ENCODE peak calls at places on chromosomes 3 and 15, in six cellular contexts. U is RWPE1, S is SK-N-SH, W is lung, X is left lung, G is GM12878. L is an unnamed sample.

GRCh38 chr3:127226451-127226850 is 33.5 kb downstream of the PRR23E start:
- DNase-seq in U (peak), S (no peak), W (no peak), X (no peak), G (no peak), L (no peak)

GRCh38 chr15:100786901-100787566 is 92.6 kb upstream of the ALDH1A3 start:
- DNase-seq in U (no peak), S (no peak), W (peak), X (no peak), G (no peak), L (no peak)

GRCh38 chr15:93614446-93615104 is 525.6 kb upstream of the RGMA start:
- DNase-seq in U (no peak), S (no peak), W (no peak), X (no peak), G (no peak), L (no peak)

GRCh38 chr15:63939531-63940130 is 105.9 kb upstream of the HERC1 start:
- DNase-seq in U (no peak), S (no peak), W (no peak), X (no peak), G (peak), L (no peak)

GRCh38 chr15:100055821-100056220 is 286.0 kb downstream of the ADAMTS17 start:
- DNase-seq in U (no peak), S (no peak), W (no peak), X (no peak), G (no peak), L (no peak)

GRCh38 chr15:96046620-96047240 is 283.8 kb upstream of the NR2F2 start:
- DNase-seq in U (no peak), S (no peak), W (no peak), X (no peak), G (no peak), L (no peak)

GRCh38 chr15:83571820-83572707 is 81.9 kb upstream of the ADAMTSL3 start:
- DNase-seq in U (peak), S (peak), W (no peak), X (no peak), G (no peak), L (no peak)

GRCh38 chr15:92707880-92708551 is 52.4 kb upstream of the FAM174B start:
- DNase-seq in U (no peak), S (no peak), W (no peak), X (no peak), G (no peak), L (no peak)

GRCh38 chr3:31532587-31533168 is at the start of gene STT3B:
- DNase-seq in U (peak), S (peak), W (peak), X (peak), G (peak), L (peak)

GRCh38 chr15:60744826-60745225 is 265.9 kb upstream of the ICE2 start:
- DNase-seq in U (no peak), S (no peak), W (no peak), X (no peak), G (no peak), L (no peak)

GRCh38 chr3:2150576-2150975 is 51.9 kb downstream of the CNTN4 start:
- DNase-seq in U (no peak), S (no peak), W (no peak), X (no peak), G (no peak), L (no peak)

GRCh38 chr3:140091143-140091542 is 156.2 kb downstream of the CLSTN2 start:
- DNase-seq in U (no peak), S (no peak), W (no peak), X (no peak), G (no peak), L (no peak)

GRCh38 chr3:192866804-192867203 is 50.9 kb downstream of the MB21D2 start:
- DNase-seq in U (no peak), S (no peak), W (no peak), X (no peak), G (no peak), L (no peak)

GRCh38 chr3:192864943-192865342 is 52.7 kb downstream of the MB21D2 start:
- DNase-seq in U (no peak), S (no peak), W (no peak), X (no peak), G (no peak), L (no peak)

GRCh38 chr3:192870785-192871184 is 46.9 kb downstream of the MB21D2 start:
- DNase-seq in U (no peak), S (no peak), W (no peak), X (no peak), G (no peak), L (no peak)

GRCh38 chr3:192867645-192868044 is 50.0 kb downstream of the MB21D2 start:
- DNase-seq in U (no peak), S (no peak), W (no peak), X (no peak), G (no peak), L (no peak)

DNA sequence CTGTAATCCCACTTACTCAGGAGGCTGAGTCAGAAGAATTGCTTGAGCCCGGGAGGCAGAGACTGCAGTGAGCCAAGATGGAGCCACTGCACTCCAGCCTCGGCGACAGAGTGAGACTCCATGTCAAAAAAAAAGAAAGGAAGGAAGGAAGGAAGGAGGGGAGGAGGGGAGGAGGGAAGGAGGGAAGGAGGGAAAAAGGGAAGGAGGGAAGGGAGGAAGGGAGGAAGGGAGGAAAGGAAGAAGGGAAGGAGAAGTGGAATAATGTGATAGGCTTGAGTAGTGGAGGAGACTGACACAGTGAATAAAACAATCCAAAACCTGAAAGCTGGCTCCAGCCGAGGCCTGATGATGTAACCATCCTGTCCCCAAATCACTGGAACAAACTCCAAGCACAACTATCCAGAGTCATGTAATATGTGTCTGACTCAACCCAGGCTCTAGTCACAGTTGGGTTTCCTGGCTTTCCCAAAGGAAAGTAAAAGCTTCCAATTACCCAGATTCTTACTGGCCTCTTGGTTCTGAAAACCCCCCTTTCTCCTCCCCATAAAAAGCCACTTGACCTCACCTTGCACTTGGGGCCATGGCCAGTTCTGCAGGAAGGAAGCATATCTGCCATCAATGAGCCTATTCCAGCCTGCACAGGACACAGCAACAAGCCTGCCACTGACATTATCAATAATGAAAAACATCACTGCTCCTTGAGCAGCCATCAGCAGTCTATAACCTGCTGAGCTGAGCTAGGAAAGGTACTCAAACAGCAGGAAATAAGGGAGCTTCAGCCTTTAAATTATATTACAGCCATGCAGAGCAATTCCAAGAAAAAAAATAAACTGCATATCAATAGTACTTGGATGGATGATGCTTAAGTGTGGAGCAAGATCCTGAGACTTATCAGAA is 48.3 kb downstream of the MB21D2 start:
- DNase-seq in U (no peak), S (no peak), W (no peak), X (no peak), G (no peak), L (no peak)
- H3K27ac ChIP-seq in U (no peak), S (no peak), W (peak), X (no peak), G (no peak), L (no peak)

GRCh38 chr3:52509753-52510328 is 14.7 kb downstream of the STAB1 start:
- DNase-seq in U (no peak), S (no peak), W (no peak), X (no peak), G (no peak), L (no peak)
- TF ChIP-seq CTCF in U (no peak), S (peak), W (no peak), X (no peak), G (peak), L (no peak)

GRCh38 chr3:187719628-187720336 is 17.4 kb upstream of the RTP2 start:
- DNase-seq in U (no peak), S (no peak), W (no peak), X (no peak), G (no peak), L (no peak)

GRCh38 chr3:187718802-187719201 is 16.4 kb upstream of the RTP2 start:
- DNase-seq in U (no peak), S (no peak), W (no peak), X (no peak), G (no peak), L (no peak)

GRCh38 chr3:187722206-187722612 is 19.9 kb upstream of the RTP2 start:
- DNase-seq in U (no peak), S (no peak), W (no peak), X (no peak), G (no peak), L (no peak)

GRCh38 chr3:187720337-187720670 is 17.9 kb upstream of the RTP2 start:
- DNase-seq in U (no peak), S (no peak), W (no peak), X (no peak), G (no peak), L (no peak)

DNA sequence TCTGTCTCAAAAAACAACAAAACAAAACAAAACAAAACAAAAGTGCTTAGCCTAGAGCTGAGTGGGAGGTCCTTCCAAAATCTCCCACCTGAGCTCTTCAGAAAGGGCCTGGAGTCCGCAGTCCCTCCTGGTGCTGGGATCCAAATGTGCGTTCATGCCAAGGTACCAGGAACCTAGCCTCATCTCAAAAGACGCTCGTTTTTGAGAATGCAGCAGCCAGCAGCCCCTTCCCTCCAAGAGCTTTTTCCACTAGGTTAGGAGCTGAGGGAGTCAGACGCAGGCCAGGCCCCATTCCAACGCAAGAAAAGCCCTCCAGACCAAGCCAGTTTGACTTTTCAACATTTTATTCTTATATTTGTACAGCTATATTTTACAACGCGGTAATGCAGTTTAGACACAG is 18.7 kb upstream of the RTP2 start:
- DNase-seq in U (no peak), S (no peak), W (no peak), X (no peak), G (no peak), L (no peak)
- H3K27ac ChIP-seq in U (peak), S (no peak), W (no peak), X (no peak), G (no peak), L (no peak)

DNA sequence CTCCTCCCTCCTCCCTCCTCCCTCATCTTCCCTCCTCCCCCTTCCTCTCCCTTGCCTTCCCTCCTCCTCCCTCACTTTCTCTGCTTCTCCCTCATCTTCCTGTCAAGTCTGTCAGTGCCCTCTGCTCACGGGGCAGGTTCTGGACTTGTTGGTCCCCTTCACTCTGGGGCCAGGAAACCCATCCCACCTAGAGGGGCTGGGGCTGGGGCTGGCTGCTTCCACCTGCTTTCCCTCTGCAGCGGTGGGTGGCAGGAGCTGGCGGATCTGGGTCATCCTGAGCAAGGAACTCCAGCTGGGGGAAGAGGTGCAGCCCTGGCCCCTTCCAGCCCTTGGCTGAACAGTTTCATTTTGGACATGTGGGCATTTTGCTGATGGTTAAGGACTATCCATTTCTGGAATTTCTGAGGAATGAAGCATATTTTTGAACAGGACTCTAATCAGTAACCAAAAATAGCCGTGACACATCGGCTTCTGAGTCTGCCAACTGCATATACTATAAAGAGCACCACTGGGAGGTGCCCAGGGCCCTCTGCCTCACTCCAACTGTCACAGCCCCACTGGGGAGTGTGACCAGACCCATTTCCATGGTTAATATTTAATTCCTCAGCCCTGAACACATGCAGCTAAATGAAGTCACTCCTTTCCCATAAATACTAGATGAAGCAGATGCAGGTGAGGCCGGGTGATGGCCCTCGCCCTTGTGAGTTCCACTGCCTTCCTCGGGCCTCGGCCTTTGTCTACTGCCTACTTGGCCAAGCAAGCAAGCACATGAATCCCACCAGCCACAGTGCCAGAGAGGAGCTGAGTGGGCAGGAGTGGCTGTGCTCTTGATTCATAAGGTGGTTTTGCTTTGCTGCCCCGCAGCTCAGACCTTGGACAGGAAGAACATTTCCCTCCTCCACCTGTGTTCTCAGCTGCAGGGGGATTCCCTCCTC is 39.8 kb downstream of the CHDH start:
- DNase-seq in U (no peak), S (no peak), W (no peak), X (no peak), G (peak), L (no peak)
- TF ChIP-seq CTCF in U (no peak), S (no peak), W (no peak), X (no peak), G (no peak), L (no peak)

DNA sequence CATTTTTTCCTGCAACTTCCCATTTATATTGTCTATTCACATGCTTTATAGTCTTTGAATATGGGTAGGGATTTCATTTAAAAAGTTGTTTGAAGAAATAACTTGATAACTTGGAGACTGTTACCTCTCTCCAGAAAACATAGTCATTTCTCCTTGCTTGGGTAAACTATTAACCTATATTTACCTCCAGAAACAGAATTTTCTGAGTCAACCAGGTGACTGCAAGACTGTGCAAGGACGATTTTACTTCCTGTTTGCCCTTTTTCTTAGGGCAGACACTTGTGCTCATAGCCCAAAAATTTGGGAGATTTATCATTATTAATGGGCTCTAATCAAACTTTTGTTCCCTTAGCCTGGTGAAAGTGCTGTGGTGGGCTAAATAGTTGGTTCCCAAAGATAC is 14.3 kb upstream of the MOBP start:
- DNase-seq in U (no peak), S (no peak), W (no peak), X (no peak), G (no peak), L (no peak)
- H3K27ac ChIP-seq in U (no peak), S (no peak), W (no peak), X (no peak), G (no peak), L (no peak)

GRCh38 chr3:94331831-94332230 is 269.0 kb downstream of the NSUN3 start:
- DNase-seq in U (no peak), S (no peak), W (no peak), X (no peak), G (no peak), L (no peak)

DNA sequence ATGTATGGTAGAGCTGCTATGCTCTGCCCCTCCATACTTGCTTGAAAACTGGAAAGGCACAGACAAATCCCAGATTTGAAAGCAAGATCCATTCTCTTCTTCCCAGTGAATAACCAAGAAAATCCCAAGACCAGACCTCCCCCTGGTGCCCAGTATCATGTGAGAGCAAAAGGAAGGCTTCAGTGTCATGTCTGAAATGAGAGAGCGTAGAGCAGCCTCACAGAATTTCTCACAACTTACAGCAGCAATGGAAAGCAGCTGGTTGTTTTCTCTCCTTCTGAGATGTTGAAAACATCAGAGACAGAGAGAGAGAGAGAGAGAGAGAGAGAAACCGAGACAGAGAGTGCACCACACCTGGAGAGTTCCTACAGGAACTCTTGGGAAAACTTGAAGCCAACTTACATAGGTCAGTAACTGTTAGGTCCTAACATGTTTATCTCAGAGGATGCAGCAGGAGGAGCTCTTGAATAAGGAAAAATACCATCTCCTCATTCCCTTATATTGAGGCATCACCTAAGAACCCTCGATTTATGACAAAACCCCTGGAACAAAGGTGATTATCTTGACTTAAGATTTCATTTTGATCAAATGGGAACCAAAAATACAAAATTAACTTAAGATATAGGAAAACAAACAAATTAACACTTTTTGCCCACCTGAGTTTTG is 273.3 kb downstream of the NSUN3 start:
- DNase-seq in U (peak), S (peak), W (no peak), X (no peak), G (no peak), L (no peak)
- TF ChIP-seq CTCF in U (peak), S (peak), W (no peak), X (peak), G (peak), L (no peak)

GRCh38 chr3:97820780-97821179 is 1.0 kb upstream of the CRYBG3 start:
- DNase-seq in U (no peak), S (no peak), W (no peak), X (no peak), G (no peak), L (no peak)

GRCh38 chr3:97821413-97821809 is 400 bp upstream of the CRYBG3 start:
- DNase-seq in U (peak), S (peak), W (peak), X (peak), G (no peak), L (no peak)

GRCh38 chr3:97823503-97824004 is 1.7 kb downstream of the CRYBG3 start:
- DNase-seq in U (no peak), S (no peak), W (no peak), X (no peak), G (no peak), L (no peak)

GRCh38 chr3:97823081-97823480 is 1.3 kb downstream of the CRYBG3 start:
- DNase-seq in U (no peak), S (no peak), W (no peak), X (no peak), G (no peak), L (no peak)

DNA sequence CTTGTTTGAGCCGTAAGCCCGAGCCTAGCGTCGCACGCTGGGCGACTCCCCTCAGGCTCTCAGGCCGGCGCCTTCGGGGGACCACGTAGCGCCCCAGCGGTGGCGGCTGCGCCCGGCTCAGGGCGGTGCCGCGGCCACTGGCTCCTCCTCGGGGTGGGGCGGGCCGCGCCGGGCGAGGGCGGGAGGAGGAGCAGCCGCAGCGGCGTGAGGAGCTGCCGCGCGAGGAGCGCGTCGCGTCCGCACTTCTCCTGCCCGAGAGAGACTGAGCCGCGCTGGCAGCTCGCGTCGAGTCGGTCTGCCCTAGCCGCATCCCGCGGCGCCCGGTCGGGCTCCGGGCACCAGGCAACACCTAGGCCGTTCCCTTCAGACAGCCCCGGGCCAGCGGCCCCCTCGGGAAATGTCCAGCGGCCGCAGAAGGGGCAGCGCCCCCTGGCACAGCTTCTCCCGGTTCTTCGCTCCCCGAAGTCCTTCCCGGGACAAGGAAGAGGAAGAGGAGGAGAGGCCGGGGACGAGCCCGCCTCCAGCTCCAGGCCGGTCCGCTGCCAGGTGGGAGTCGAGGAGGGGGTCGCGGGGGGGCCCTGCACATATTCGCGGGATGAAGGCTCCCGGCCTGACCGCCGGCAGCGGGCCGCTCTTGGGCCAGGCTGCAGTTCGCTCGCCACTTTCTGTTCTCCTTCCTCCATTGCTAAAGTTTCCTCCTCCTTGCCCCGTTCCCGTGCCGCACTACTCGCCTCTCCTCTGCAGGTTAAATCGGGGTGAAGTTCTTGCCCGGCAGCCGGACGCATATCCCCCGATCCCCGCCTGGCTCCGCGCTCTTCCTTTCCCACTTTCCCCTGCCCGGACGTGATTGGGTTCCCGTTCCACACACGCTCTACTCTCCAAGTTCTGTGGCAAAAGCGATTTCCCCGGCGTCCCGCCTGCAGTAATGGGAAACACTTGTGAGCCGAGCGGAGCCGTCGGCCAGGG is at the start of gene CRYBG3:
- DNase-seq in U (peak), S (peak), W (peak), X (peak), G (peak), L (peak)
- H3K27ac ChIP-seq in U (peak), S (peak), W (peak), X (peak), G (peak), L (no peak)